ENCODE peak calls at places on chromosomes 12 and 14, in eight cellular contexts. R is CD8-positive, alpha-beta memory T cell; I is endodermal cell; E is skeletal muscle cell; M is psoas muscle; F is mammary epithelial cell; T is IMR-90; A is GM06990. D is an unnamed sample.

GRCh38 chr14:71235865-71236264 is 328.6 kb downstream of the PCNX1 start:
- DNase-seq in R (no peak), I (no peak), E (no peak), M (no peak), F (no peak), T (no peak), A (no peak), D (no peak)

GRCh38 chr14:104865069-104865630 is at the start of gene CEP170B:
- DNase-seq in R (peak), I (peak), E (no peak), M (peak), F (peak), T (peak), A (peak), D (no peak)

GRCh38 chr12:66688836-66689439 is 10.1 kb upstream of the GRIP1 start:
- DNase-seq in R (peak), I (peak), E (peak), M (no peak), F (peak), T (peak), A (peak), D (peak)

GRCh38 chr12:105920161-105920684 is 218.5 kb downstream of the NUAK1 start:
- DNase-seq in R (no peak), I (no peak), E (peak), M (no peak), F (peak), T (no peak), A (no peak), D (peak)

GRCh38 chr12:121626853-121627623 is 708 bp downstream of the ORAI1 start:
- DNase-seq in R (peak), I (peak), E (peak), M (peak), F (peak), T (peak), A (peak), D (peak)

GRCh38 chr14:52342849-52343606 is 28.9 kb downstream of the PTGER2 start:
- DNase-seq in R (no peak), I (no peak), E (peak), M (no peak), F (peak), T (peak), A (no peak), D (peak)

GRCh38 chr14:29028973-29029582 is 262.5 kb downstream of the FOXG1 start:
- DNase-seq in R (no peak), I (peak), E (no peak), M (no peak), F (no peak), T (peak), A (no peak), D (no peak)

GRCh38 chr14:44620106-44621019 is 113.3 kb upstream of the FSCB start:
- DNase-seq in R (no peak), I (no peak), E (no peak), M (no peak), F (no peak), T (no peak), A (no peak), D (no peak)

GRCh38 chr12:65926119-65927004 is 102.1 kb downstream of the HMGA2 start:
- DNase-seq in R (no peak), I (peak), E (no peak), M (no peak), F (no peak), T (no peak), A (no peak), D (no peak)

GRCh38 chr12:112685321-112685720 is 106.2 kb upstream of the RPH3A start:
- DNase-seq in R (no peak), I (no peak), E (no peak), M (no peak), F (no peak), T (no peak), A (no peak), D (no peak)

GRCh38 chr12:64240781-64241180 is 18.7 kb upstream of the KICS2 start:
- DNase-seq in R (no peak), I (no peak), E (no peak), M (no peak), F (no peak), T (no peak), A (no peak), D (no peak)

GRCh38 chr12:89230376-89231101 is 121.8 kb downstream of the DUSP6 start:
- DNase-seq in R (no peak), I (no peak), E (no peak), M (no peak), F (peak), T (no peak), A (no peak), D (peak)

GRCh38 chr12:52217223-52217622 is 15.8 kb upstream of the KRT7 start:
- DNase-seq in R (no peak), I (peak), E (no peak), M (no peak), F (peak), T (no peak), A (no peak), D (peak)

GRCh38 chr12:47995976-47996375 is 8.3 kb downstream of the COL2A1 start:
- DNase-seq in R (no peak), I (no peak), E (peak), M (no peak), F (no peak), T (peak), A (no peak), D (no peak)

GRCh38 chr14:68792022-68792829 is 641 bp downstream of the ZFP36L1 start:
- DNase-seq in R (no peak), I (peak), E (no peak), M (no peak), F (peak), T (no peak), A (peak), D (no peak)

GRCh38 chr12:101573743-101574142 is 21.0 kb upstream of the MYBPC1 start:
- DNase-seq in R (no peak), I (no peak), E (no peak), M (no peak), F (no peak), T (no peak), A (no peak), D (no peak)

GRCh38 chr14:70498191-70498590 is 36.6 kb downstream of the ADAM20 start:
- DNase-seq in R (no peak), I (no peak), E (no peak), M (no peak), F (no peak), T (no peak), A (no peak), D (no peak)

GRCh38 chr12:115166698-115167315 is 482.8 kb upstream of the TBX3 start:
- DNase-seq in R (no peak), I (no peak), E (no peak), M (no peak), F (no peak), T (peak), A (no peak), D (no peak)

GRCh38 chr14:33834956-33835655 is 115.8 kb downstream of the EGLN3 start:
- DNase-seq in R (no peak), I (no peak), E (no peak), M (no peak), F (no peak), T (no peak), A (no peak), D (no peak)

GRCh38 chr14:78314484-78314883 is 144.3 kb downstream of the NRXN3 start:
- DNase-seq in R (no peak), I (no peak), E (no peak), M (no peak), F (no peak), T (no peak), A (no peak), D (no peak)

GRCh38 chr12:124896461-124896860 is 18.0 kb downstream of the UBC start:
- DNase-seq in R (no peak), I (no peak), E (no peak), M (no peak), F (no peak), T (no peak), A (no peak), D (no peak)

GRCh38 chr12:96236221-96236822 is 42.1 kb downstream of the ELK3 start:
- DNase-seq in R (peak), I (no peak), E (no peak), M (peak), F (peak), T (peak), A (no peak), D (no peak)

GRCh38 chr12:122977655-122978392 is 2.7 kb upstream of the ARL6IP4 start:
- DNase-seq in R (no peak), I (no peak), E (no peak), M (no peak), F (no peak), T (no peak), A (no peak), D (no peak)

GRCh38 chr14:69808919-69809808 is 12.1 kb upstream of the SLC10A1 start:
- DNase-seq in R (no peak), I (no peak), E (no peak), M (no peak), F (no peak), T (no peak), A (no peak), D (no peak)

GRCh38 chr14:104546021-104546491 is 33.5 kb upstream of the C14orf180 start:
- DNase-seq in R (no peak), I (peak), E (no peak), M (no peak), F (no peak), T (no peak), A (no peak), D (no peak)

GRCh38 chr14:61690039-61690438 is 5.3 kb upstream of the HIF1A start:
- DNase-seq in R (no peak), I (no peak), E (no peak), M (no peak), F (peak), T (peak), A (no peak), D (peak)

GRCh38 chr12:54716284-54716683 is 68.1 kb upstream of the DCD start:
- DNase-seq in R (no peak), I (no peak), E (peak), M (no peak), F (no peak), T (no peak), A (no peak), D (no peak)

GRCh38 chr12:106138646-106139421 is at the start of gene NUAK1:
- DNase-seq in R (peak), I (peak), E (no peak), M (peak), F (peak), T (peak), A (no peak), D (no peak)

GRCh38 chr12:26369588-26369987 is 174.2 kb downstream of the SSPN start:
- DNase-seq in R (no peak), I (no peak), E (peak), M (no peak), F (peak), T (peak), A (no peak), D (peak)

GRCh38 chr12:49664591-49665146 is 41.3 kb downstream of the PRPF40B start:
- DNase-seq in R (no peak), I (no peak), E (no peak), M (no peak), F (no peak), T (no peak), A (peak), D (peak)

GRCh38 chr12:58639323-58639934 is 280.9 kb downstream of the LRIG3 start:
- DNase-seq in R (no peak), I (no peak), E (no peak), M (no peak), F (no peak), T (peak), A (no peak), D (no peak)

GRCh38 chr14:40058916-40059897 is 627.0 kb upstream of the FBXO33 start:
- DNase-seq in R (no peak), I (no peak), E (no peak), M (no peak), F (no peak), T (no peak), A (no peak), D (no peak)

GRCh38 chr12:51399893-51400292 is 8.7 kb upstream of the GALNT6 start:
- DNase-seq in R (no peak), I (peak), E (no peak), M (no peak), F (no peak), T (no peak), A (no peak), D (no peak)

DNA sequence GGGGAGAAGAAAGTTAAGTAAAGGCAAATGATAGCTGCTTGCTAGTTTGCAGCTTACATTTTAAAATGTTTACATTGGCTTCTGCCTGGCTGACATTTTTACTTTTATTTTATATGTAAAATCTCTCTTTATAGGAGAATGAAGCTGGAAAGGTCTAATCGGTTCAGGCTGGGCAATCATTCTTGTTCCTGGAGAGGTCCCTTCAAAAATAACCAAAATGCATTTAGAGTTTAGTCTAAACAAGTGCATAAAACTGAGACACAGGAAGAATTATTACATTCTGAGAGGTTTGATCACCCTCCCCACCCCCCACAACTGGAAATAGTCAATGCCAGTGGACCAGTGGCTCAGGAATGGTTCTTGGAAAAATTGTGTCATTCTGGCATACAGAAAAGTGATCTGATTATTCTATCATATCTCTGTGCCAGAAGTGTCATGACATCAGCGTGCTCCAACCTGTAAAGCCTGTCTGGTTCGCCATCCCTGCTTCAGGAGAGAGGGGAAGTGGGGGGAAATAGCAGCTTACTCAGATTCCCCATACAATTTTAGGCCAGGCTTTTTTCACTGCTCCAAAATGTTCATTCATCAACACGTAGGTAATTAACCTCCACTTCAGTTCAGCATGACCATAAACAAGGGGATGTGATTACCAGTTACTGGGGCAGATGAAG is 4.2 kb downstream of the PRICKLE1 start:
- DNase-seq in R (no peak), I (no peak), E (no peak), M (no peak), F (peak), T (no peak), A (no peak), D (peak)
- H3K4me3 ChIP-seq in R (no peak), I (no peak), E (no peak), M (peak), F (no peak), T (no peak), A (no peak), D (no peak)

DNA sequence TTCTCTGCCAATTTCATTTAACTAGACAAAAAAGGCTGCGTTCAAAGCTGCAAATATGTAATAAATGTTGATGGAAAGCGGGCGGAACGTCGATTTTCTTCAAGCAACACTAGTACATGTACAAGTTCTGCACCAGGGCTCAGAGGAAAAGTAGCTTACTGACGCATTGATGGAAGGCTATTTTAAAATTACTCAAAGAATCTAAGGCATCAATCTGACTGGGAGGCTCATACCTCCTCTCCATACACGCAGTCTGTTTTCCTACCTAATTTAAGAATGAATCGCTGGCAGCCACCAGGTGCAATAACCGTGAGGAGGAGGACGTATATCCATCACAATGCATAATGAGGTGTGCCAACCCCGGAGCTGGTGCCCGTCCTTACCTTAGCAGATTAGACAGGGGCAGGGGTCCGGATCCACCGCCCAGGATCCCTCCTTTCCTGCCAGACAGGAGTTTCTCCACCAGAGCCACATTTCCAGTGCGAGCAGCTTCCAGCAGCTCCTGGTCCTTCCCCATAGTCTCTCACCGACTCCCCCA is 946 bp downstream of the ANKS1B start:
- DNase-seq in R (no peak), I (no peak), E (no peak), M (no peak), F (no peak), T (no peak), A (peak), D (no peak)
- H3K4me3 ChIP-seq in R (no peak), I (peak), E (no peak), M (peak), F (no peak), T (no peak), A (no peak), D (no peak)

DNA sequence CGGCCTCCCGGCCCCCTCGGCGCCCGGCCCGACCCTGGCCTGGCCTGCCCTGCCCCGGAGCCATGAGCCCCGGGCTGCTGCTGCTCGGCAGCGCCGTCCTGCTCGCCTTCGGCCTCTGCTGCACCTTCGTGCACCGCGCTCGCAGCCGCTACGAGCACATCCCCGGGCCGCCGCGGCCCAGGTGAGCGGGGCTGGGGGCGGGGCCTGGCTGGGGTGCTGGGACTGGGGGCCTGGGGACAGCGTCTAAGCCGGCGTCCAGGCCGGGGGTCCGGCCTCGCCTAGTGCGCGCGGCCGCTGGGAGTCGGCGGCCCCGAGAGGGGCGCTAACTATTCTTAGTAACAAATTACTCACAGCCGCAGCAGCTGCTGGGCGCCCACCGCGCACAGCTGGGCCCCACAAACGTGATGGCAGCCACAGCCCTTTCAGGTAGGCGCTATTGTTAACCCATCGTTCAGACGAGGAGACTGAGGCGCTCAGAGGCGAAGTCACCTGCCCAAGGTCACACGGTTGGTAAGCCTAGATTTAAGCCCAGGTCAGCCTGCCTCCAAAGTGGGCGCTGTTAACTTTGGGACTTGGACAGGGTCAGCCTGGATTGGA is 356 bp downstream of the CYP46A1 start:
- DNase-seq in R (no peak), I (no peak), E (no peak), M (no peak), F (peak), T (peak), A (no peak), D (no peak)
- H3K4me3 ChIP-seq in R (peak), I (peak), E (peak), M (peak), F (peak), T (peak), A (peak), D (peak)

GRCh38 chr12:132510746-132511477 is 21.0 kb downstream of the FBRSL1 start:
- DNase-seq in R (no peak), I (no peak), E (no peak), M (no peak), F (no peak), T (no peak), A (no peak), D (no peak)
- H3K4me3 ChIP-seq in R (no peak), I (no peak), E (no peak), M (no peak), F (no peak), T (no peak), A (no peak), D (no peak)

GRCh38 chr12:57476162-57476992 is 3.3 kb downstream of the ARHGAP9 start:
- DNase-seq in R (peak), I (peak), E (no peak), M (no peak), F (no peak), T (no peak), A (no peak), D (no peak)
- H3K4me3 ChIP-seq in R (peak), I (peak), E (peak), M (peak), F (peak), T (no peak), A (peak), D (peak)

GRCh38 chr12:12273291-12273957 is 6.6 kb upstream of the LRP6 start:
- DNase-seq in R (no peak), I (no peak), E (no peak), M (no peak), F (no peak), T (peak), A (no peak), D (no peak)
- H3K4me3 ChIP-seq in R (no peak), I (no peak), E (no peak), M (no peak), F (no peak), T (no peak), A (no peak), D (no peak)

D was measured in bronchial epithelial cell.